ENCODE peak calls at places on chromosomes 4 and X, in four cellular contexts. P is transverse colon, J is stomach, L is breast epithelium. N is an unnamed sample.

GRCh38 chr4:110442309-110442708 is 33.6 kb upstream of the ENPEP start:
- DNase-seq in P (no peak), J (no peak), L (no peak), N (no peak)

GRCh38 chr4:82380344-82380743 is 6.6 kb upstream of the HNRNPD start:
- DNase-seq in P (no peak), J (no peak), L (peak), N (no peak)

GRCh38 chrX:119654112-119654531 is 38.8 kb downstream of the SEPTIN6 start:
- DNase-seq in P (no peak), J (no peak), L (peak), N (no peak)

GRCh38 chr4:141046255-141046654 is 87.0 kb downstream of the RNF150 start:
- DNase-seq in P (no peak), J (no peak), L (no peak), N (no peak)

GRCh38 chrX:13092455-13092941 is 48.1 kb upstream of the FAM9C start:
- DNase-seq in P (peak), J (peak), L (peak), N (no peak)

GRCh38 chr4:108959497-108959896 is 196.6 kb upstream of the ETNPPL start:
- DNase-seq in P (no peak), J (no peak), L (no peak), N (no peak)

GRCh38 chr4:87144346-87144745 is 76.1 kb downstream of the KLHL8 start:
- DNase-seq in P (no peak), J (no peak), L (no peak), N (no peak)

GRCh38 chr4:9933184-9933583 is 88.1 kb downstream of the SLC2A9 start:
- DNase-seq in P (no peak), J (no peak), L (no peak), N (no peak)

GRCh38 chrX:134580947-134581346 is 77.3 kb downstream of the PLAC1 start:
- DNase-seq in P (no peak), J (no peak), L (no peak), N (no peak)

GRCh38 chrX:100864967-100865366 is 9.2 kb downstream of the NOX1 start:
- DNase-seq in P (no peak), J (no peak), L (no peak), N (no peak)

GRCh38 chr4:33715996-33716395 is 2528.3 kb downstream of the ARAP2 start:
- DNase-seq in P (no peak), J (no peak), L (no peak), N (no peak)

GRCh38 chr4:182832352-182833120 is 84.7 kb downstream of the DCTD start:
- DNase-seq in P (no peak), J (no peak), L (no peak), N (no peak)

GRCh38 chr4:140856692-140857091 is 100.5 kb upstream of the TBC1D9 start:
- DNase-seq in P (no peak), J (peak), L (peak), N (no peak)

GRCh38 chr4:73434311-73434710 is 1.7 kb upstream of the AFP start:
- DNase-seq in P (no peak), J (no peak), L (no peak), N (no peak)
- H3K27ac ChIP-seq in P (no peak), J (no peak), L (no peak), N (no peak)

DNA sequence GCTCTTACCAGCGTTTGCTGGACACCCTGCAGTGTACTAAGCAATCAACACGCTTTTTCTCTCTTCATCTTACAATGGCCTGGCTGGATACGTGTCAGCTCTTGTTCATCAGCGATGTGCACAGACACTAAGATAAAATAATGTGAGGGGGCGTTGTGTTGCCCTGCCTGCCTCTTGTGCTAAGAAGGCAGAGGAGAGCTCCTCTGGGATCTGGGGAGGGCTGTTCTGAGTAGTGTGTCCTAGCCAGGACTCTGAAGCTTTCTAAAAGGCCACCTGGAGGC is 49.7 kb downstream of the NELFA start:
- DNase-seq in P (no peak), J (no peak), L (no peak), N (no peak)
- TF ChIP-seq POLR2AphosphoS5 in P (no peak), J (no peak), L (no peak), N (no peak)

GRCh38 chr4:167183036-167183435 is 51.3 kb downstream of the SPOCK3 start:
- DNase-seq in P (no peak), J (no peak), L (no peak), N (no peak)
- H3K27ac ChIP-seq in P (no peak), J (no peak), L (no peak), N (no peak)

DNA sequence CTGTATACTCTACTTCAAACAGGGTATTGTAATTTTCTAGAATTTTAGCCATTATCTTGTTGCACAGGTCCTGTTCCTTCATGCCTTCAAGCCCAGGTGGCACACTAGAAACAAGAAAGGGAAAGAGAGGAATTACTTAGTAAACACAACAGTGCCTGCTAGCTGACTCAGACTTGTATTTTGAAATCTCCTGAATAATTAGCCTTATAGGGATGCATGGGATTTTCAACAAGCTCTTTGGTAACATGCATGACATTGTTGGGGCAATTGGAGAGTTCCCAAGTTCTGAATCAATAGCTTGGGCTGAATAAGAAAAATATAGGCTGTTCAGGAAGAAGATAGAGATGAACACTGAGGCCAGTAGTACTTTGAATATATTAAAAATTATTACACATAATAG is 118.8 kb downstream of the FAM13A start:
- DNase-seq in P (no peak), J (no peak), L (no peak), N (no peak)
- TF ChIP-seq POLR2AphosphoS5 in P (no peak), J (no peak), L (no peak), N (no peak)

DNA sequence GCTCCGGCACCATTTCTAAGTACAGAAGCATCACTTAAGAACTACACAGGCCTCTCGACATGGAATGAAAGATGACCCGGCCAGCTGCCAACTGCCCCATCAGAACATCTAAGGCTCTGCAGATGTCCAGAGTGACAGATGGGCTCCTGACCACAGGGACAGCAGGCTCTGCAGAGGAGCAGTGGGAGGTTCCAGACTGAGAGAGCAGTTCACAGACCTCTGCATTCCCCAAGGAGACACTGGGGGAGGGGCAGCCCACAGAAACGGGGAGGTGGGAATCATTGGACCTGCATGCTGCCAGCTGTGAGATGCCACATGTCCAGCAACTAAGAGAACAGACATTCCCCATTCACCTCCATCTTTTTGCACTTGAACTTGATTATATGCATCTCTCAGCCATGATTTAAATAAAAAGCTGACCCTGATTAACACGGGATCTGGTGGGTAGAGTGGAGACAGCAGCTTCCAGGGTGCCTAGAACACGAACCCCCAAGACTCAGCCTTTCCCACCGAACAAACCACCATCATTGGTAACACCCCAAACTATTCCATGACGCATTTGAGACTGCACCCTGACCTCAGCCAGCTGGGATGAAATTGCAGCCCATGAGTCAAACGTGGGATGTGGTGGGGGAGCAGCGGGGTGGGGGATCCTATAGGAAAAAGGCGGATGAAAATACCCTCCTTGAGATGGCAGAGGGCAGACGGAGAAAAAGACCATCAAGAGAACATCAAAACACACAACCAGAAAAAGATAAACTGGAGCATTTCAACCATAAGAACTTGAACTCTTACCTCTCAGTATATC is 47.2 kb downstream of the AFAP1 start:
- DNase-seq in P (no peak), J (no peak), L (no peak), N (no peak)
- H3K27ac ChIP-seq in P (peak), J (peak), L (no peak), N (peak)

DNA sequence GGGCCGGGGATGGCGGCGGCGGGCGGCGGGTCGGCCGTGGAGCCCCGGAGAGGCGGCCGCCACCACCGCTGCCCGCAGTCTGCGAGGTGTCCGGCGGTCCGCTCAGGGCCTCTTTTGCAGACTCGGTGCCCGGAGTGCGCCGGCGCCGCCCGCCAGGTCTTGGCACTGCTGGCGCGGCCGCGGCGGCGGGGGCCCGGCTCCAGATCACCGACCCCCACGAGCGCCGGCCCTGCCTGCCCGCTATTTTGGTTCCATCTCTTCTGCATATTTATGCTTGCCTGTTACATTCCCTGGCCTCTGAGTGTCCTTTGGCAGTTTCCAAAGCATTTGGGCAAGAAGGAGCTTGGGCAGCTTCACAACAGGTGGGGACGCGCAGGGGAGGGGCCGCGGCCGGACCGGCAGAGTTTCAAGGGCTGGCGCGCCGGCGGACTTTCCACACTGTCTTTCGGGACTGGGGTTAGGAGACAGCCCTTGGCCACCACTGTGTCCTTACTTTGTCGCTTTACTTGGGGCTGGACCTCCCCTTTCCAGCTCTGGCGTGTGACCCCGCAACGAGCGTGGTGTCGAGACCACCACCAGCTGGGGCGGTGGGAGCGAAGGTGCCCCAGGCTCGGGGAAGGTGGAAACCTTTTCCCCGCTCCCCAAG is 668 bp upstream of the TAPT1 start:
- DNase-seq in P (peak), J (peak), L (peak), N (no peak)
- TF ChIP-seq POLR2AphosphoS5 in P (no peak), J (no peak), L (no peak), N (no peak)

DNA sequence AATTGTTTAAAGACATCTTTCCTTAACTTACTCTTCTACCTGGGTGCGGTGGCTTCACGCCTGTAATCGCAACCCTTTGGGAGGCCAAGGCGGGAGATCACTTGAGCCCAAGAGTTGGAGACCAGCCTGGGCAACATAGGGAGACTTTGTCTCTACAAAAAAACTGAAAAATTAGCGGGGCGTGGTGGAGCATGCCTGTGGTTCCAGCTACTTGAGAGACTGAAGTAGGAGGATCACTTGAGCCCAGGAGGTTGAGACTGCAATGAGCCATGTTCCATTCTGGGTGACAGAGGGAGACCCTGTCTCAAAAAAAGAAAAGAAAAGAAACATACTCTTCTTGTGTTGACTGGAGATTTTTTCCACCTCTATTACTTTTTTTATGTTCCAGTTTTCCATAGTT is 181.9 kb downstream of the RAPGEF2 start:
- DNase-seq in P (no peak), J (no peak), L (no peak), N (no peak)
- H3K27ac ChIP-seq in P (no peak), J (no peak), L (no peak), N (no peak)

N was measured in Panc1.